ENCODE peak calls at places on chromosomes 3 and 15, in five cellular contexts. F, P, U, Z and N are unnamed samples. For H3K4me1, the result is how much of the 10 kb centered on the place peaks cover.

GRCh38 chr3:12956316-12956660 is 114.9 kb upstream of the RPL32 start:
- DNase-seq in P (no peak), U (no peak), Z (no peak), F (no peak), N (no peak)

GRCh38 chr15:85707519-85708338 is 87.0 kb downstream of the KLHL25 start:
- DNase-seq in U (no peak), F (no peak), Z (no peak), P (no peak), N (no peak)

GRCh38 chr3:180744226-180744625 is 64.9 kb upstream of the CCDC39 start:
- DNase-seq in U (no peak), F (no peak), Z (no peak), P (no peak), N (no peak)

GRCh38 chr3:49634736-49635135 is 39.4 kb upstream of the APEH start:
- DNase-seq in P (no peak), U (no peak), F (no peak), Z (no peak), N (no peak)

GRCh38 chr3:175432338-175433025 is 573.3 kb downstream of the NAALADL2 start:
- DNase-seq in U (no peak), Z (no peak), F (no peak), P (no peak), N (no peak)

GRCh38 chr3:171932153-171932567 is 89.0 kb downstream of the TMEM212 start:
- DNase-seq in F (no peak), Z (no peak), P (no peak), U (no peak), N (no peak)

GRCh38 chr3:156997351-156997750 is 162.6 kb downstream of the CCNL1 start:
- DNase-seq in P (no peak), U (no peak), F (no peak), Z (no peak), N (no peak)

GRCh38 chr3:43873723-43874122 is 183.0 kb downstream of the ABHD5 start:
- DNase-seq in F (no peak), U (no peak), Z (no peak), P (no peak), N (no peak)

GRCh38 chr3:129745253-129745652 is 138.8 kb upstream of the PLXND1 start:
- DNase-seq in P (no peak), U (no peak), Z (no peak), F (no peak), N (no peak)

GRCh38 chr3:39090922-39091321 is 16.5 kb downstream of the GORASP1 start:
- DNase-seq in P (no peak), U (no peak), Z (no peak), F (no peak), N (no peak)

GRCh38 chr3:144636833-144637232 is 665.2 kb downstream of the DIPK2A start:
- DNase-seq in Z (no peak), F (no peak), U (no peak), P (no peak), N (no peak)

GRCh38 chr3:122886251-122886650 is 91.4 kb downstream of the SLC49A4 start:
- DNase-seq in U (no peak), Z (no peak), P (no peak), F (no peak), N (no peak)

DNA sequence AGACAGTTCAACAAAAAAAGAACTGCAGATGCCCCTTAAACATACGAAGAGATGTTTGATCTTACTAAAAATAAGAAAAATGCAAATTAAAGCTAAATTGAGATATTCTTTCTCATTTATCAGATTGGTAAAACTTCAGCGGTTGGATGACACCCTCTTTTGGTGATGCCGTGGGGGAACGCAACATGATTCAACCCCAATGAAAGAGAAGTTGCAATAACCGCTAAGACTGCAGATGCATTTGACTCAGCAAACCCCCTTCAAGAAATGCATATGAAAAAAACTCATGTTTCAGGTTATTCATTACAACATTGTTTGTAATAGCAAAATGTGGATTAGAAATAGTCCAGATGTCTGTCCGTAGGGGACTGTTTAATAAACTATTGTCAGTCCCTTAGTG is 3.6 kb downstream of the KLHL6 start:
- DNase-seq in F (no peak), Z (no peak), U (no peak), P (no peak), N (no peak)
- H3K4me3 ChIP-seq in F (no peak), Z (peak), U (no peak), P (no peak), N (no peak)

GRCh38 chr3:33940149-33940548 is 141.7 kb downstream of the PDCD6IP start:
- DNase-seq in P (no peak), U (no peak), Z (no peak), F (no peak), N (no peak)

GRCh38 chr3:33936921-33937210 is 138.4 kb downstream of the PDCD6IP start:
- DNase-seq in Z (no peak), P (no peak), F (no peak), U (no peak), N (no peak)

GRCh38 chr3:33932010-33932764 is 133.8 kb downstream of the PDCD6IP start:
- DNase-seq in U (no peak), F (no peak), Z (no peak), P (no peak), N (no peak)

GRCh38 chr3:33937628-33938027 is 139.2 kb downstream of the PDCD6IP start:
- DNase-seq in Z (no peak), P (no peak), F (no peak), U (no peak), N (no peak)

GRCh38 chr3:33936171-33936920 is 137.9 kb downstream of the PDCD6IP start:
- DNase-seq in P (no peak), F (no peak), Z (no peak), U (no peak), N (no peak)
- H3K4me1 ChIP-seq in P (under half), F (under half), Z (under half), U (under half), N (under half)

GRCh38 chr3:140942221-140943104 is 827 bp downstream of the SLC25A36 start:
- DNase-seq in P (peak), Z (peak), F (peak), U (peak), N (peak)

GRCh38 chr3:140941090-140941433 is 574 bp upstream of the SLC25A36 start:
- DNase-seq in Z (no peak), P (no peak), U (no peak), F (no peak), N (no peak)

GRCh38 chr3:140943781-140944547 is 2.3 kb downstream of the SLC25A36 start:
- DNase-seq in U (no peak), F (no peak), P (no peak), Z (no peak), N (no peak)

GRCh38 chr3:140941434-140942220 is at the start of gene SLC25A36:
- DNase-seq in U (peak), P (peak), Z (peak), F (peak), N (peak)
- TF ChIP-seq CTCF in U (no peak), P (no peak), Z (no peak), F (no peak), N (no peak)

GRCh38 chr3:101037613-101038012 is 44.4 kb upstream of the ABI3BP start:
- DNase-seq in U (no peak), P (no peak), F (no peak), Z (no peak), N (no peak)

GRCh38 chr3:101036676-101037075 is 43.5 kb upstream of the ABI3BP start:
- DNase-seq in F (no peak), Z (no peak), U (no peak), P (no peak), N (no peak)

GRCh38 chr3:101039285-101039684 is 46.1 kb upstream of the ABI3BP start:
- DNase-seq in U (no peak), Z (no peak), P (no peak), F (no peak), N (no peak)

GRCh38 chr3:101038393-101038792 is 45.2 kb upstream of the ABI3BP start:
- DNase-seq in Z (no peak), U (no peak), F (no peak), P (no peak), N (no peak)

GRCh38 chr3:101038880-101039279 is 45.7 kb upstream of the ABI3BP start:
- DNase-seq in Z (no peak), U (no peak), F (no peak), P (no peak), N (no peak)
- H3K4me3 ChIP-seq in Z (no peak), U (no peak), F (no peak), P (no peak), N (no peak)

GRCh38 chr15:25426896-25427610 is 11.8 kb downstream of the UBE3A start:
- DNase-seq in P (no peak), U (no peak), F (no peak), Z (no peak), N (no peak)

GRCh38 chr15:25436707-25437106 is 2.1 kb downstream of the UBE3A start:
- DNase-seq in Z (no peak), F (no peak), U (no peak), P (no peak), N (no peak)

GRCh38 chr15:25435474-25436243 is 3.2 kb downstream of the UBE3A start:
- DNase-seq in F (no peak), P (no peak), Z (no peak), U (no peak), N (no peak)

GRCh38 chr15:25427861-25428260 is 11.0 kb downstream of the UBE3A start:
- DNase-seq in Z (no peak), F (no peak), U (no peak), P (no peak), N (no peak)

DNA sequence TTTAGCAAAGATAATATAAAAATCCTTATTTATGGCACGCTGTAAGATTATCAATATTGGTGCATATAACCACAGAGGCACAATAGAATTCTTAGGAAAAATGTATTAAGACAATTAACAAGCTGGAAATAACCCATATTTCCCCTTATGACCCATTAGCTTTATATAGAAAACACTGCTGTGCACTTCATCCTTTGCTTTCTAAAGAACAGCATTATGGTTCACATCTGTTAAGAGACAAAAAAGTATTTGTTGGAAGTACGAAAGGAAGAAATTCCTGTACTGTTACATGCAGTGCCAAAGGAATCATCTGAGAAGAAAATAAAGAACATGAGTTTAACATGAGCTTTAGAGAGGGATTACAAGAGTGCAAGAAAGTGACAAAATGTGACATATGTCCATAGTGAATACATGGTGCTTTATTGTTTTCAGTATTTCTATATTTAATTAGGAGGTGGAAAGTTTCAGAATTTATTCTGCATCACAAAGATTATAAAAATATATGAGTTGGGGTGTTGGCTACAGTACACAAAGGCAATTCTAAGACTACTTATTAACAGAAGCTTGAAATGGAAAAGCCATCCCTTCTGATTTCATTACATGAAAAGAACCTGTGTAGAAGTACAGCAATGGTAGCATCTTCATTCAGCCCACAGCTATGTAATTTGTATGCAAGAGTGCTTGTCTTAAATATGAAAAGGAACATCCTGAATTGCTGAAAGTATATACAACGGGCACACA is 6.8 kb downstream of the UBE3A start:
- DNase-seq in U (no peak), F (no peak), Z (no peak), P (no peak), N (no peak)
- H3K4me1 ChIP-seq in U (under half), F (under half), Z (under half), P (under half), N (half or more)

DNA sequence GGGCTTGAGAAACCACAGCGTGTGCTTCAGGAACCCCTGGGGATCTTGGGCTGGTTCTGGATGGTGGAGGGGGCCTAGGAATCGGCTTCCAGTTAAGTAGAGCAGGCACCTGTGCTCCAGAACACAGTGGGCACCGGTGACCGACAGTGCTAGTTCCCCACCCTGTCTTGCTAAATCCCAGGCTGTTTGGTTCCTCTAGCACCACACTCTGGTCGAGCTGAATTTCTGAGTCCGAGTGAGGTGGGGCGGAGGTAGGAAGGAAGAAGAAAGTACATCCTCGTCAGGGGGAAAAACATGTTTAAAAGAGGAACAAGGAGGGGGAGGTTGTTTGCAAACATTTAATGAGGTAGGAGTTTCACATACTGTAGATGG is 29.1 kb downstream of the SLC6A6 start:
- DNase-seq in U (peak), P (no peak), F (no peak), Z (peak), N (no peak)
- TF ChIP-seq CTCF in U (no peak), P (no peak), F (no peak), Z (no peak), N (no peak)

DNA sequence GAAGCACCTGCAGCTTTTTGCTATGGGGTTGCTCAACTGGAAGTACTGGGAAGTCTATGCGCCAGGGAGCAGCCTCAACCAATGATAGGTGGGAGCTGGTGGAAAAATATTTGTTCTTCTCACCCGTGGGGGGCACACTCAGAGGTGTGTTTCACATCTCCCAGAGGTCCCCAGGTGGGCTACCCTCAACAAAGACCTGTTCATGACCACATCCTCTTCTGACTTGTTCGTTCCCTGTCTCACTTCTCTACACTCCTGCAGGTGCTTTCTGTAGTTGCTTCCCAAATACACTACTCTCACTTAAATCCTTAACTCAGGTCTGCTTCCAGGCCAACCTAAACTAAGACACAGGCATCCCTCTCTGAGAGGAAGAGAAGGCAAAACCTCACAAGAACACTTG is 3.7 kb downstream of the CAMP start:
- DNase-seq in F (no peak), Z (no peak), U (no peak), P (no peak), N (no peak)
- H3K4me3 ChIP-seq in F (no peak), Z (no peak), U (no peak), P (no peak), N (no peak)

GRCh38 chr3:30607032-30607833 is 832 bp downstream of the TGFBR2 start:
- DNase-seq in F (peak), P (peak), Z (peak), U (peak), N (peak)

GRCh38 chr3:30611613-30612421 is 5.4 kb downstream of the TGFBR2 start:
- DNase-seq in U (no peak), P (no peak), Z (no peak), F (no peak), N (no peak)

GRCh38 chr3:30610702-30611410 is 4.5 kb downstream of the TGFBR2 start:
- DNase-seq in U (no peak), P (no peak), Z (no peak), F (no peak), N (no peak)

GRCh38 chr3:30612422-30613134 is 6.2 kb downstream of the TGFBR2 start:
- DNase-seq in P (no peak), F (no peak), Z (no peak), U (no peak), N (no peak)

GRCh38 chr3:30609930-30610701 is 3.7 kb downstream of the TGFBR2 start:
- DNase-seq in Z (no peak), F (no peak), P (no peak), U (no peak), N (no peak)
- H3K4me1 ChIP-seq in Z (half or more), F (half or more), P (under half), U (under half), N (half or more)